ENCODE peak calls at places on chromosomes 7 and 10, in eight cellular contexts. P is AG04449, K is fibroblast of pulmonary artery, L is cardiac fibroblast, I is uterus, T is prostate gland, E is upper lobe of right lung, Z is PC-3. V is an unnamed sample.

GRCh38 chr7:13017325-13017853 is 330.0 kb downstream of the ARL4A start:
- DNase-seq in P (peak), K (peak), L (peak), I (no peak), T (no peak), E (no peak), Z (peak), V (no peak)

GRCh38 chr7:45162943-45163691 is 5.5 kb downstream of the RAMP3 start:
- DNase-seq in P (no peak), K (no peak), L (no peak), I (no peak), T (no peak), E (no peak), Z (no peak), V (no peak)

GRCh38 chr7:8435597-8436243 is 2.3 kb downstream of the NXPH1 start:
- DNase-seq in P (no peak), K (no peak), L (no peak), I (no peak), T (no peak), E (no peak), Z (no peak), V (no peak)

GRCh38 chr10:23316406-23316805 is 28.2 kb downstream of the C10orf67 start:
- DNase-seq in P (no peak), K (no peak), L (no peak), I (no peak), T (no peak), E (no peak), Z (no peak), V (no peak)

GRCh38 chr7:51126813-51127617 is 189.6 kb downstream of the COBL start:
- DNase-seq in P (no peak), K (no peak), L (no peak), I (no peak), T (no peak), E (no peak), Z (no peak), V (no peak)

GRCh38 chr10:6738464-6738824 is 158.4 kb upstream of the PRKCQ start:
- DNase-seq in P (no peak), K (no peak), L (no peak), I (no peak), T (no peak), E (no peak), Z (no peak), V (no peak)

GRCh38 chr10:51014680-51015425 is 59.4 kb upstream of the PRKG1 start:
- DNase-seq in P (no peak), K (peak), L (peak), I (no peak), T (no peak), E (no peak), Z (no peak), V (no peak)

GRCh38 chr7:153030976-153031375 is 271.4 kb downstream of the ACTR3B start:
- DNase-seq in P (no peak), K (no peak), L (no peak), I (no peak), T (no peak), E (no peak), Z (no peak), V (no peak)

GRCh38 chr7:143493755-143494154 is 16.1 kb downstream of the TAS2R41 start:
- DNase-seq in P (no peak), K (no peak), L (no peak), I (no peak), T (no peak), E (no peak), Z (no peak), V (no peak)

GRCh38 chr7:155848691-155849690 is 36.7 kb upstream of the SHH start:
- DNase-seq in P (no peak), K (no peak), L (no peak), I (no peak), T (no peak), E (no peak), Z (no peak), V (no peak)

GRCh38 chr7:139987691-139988516 is 74.8 kb downstream of the PARP12 start:
- DNase-seq in P (no peak), K (no peak), L (no peak), I (no peak), T (no peak), E (no peak), Z (no peak), V (no peak)
- TF ChIP-seq CTCF in P (no peak), K (no peak), L (no peak), I (no peak), T (no peak), E (no peak), Z (peak), V (no peak)

GRCh38 chr10:32005050-32005449 is 51.2 kb downstream of the KIF5B start:
- DNase-seq in P (no peak), K (peak), L (peak), I (no peak), T (peak), E (no peak), Z (peak), V (no peak)
- TF ChIP-seq CTCF in P (peak), K (peak), L (peak), I (peak), T (peak), E (peak), Z (peak), V (peak)

GRCh38 chr10:78844956-78845355 is 223.8 kb upstream of the ZMIZ1 start:
- DNase-seq in P (no peak), K (no peak), L (no peak), I (no peak), T (no peak), E (no peak), Z (peak), V (no peak)
- TF ChIP-seq CTCF in P (no peak), K (no peak), L (no peak), I (no peak), T (no peak), E (no peak), Z (peak), V (no peak)

GRCh38 chr7:98051118-98051744 is 55.4 kb upstream of the LMTK2 start:
- DNase-seq in P (no peak), K (no peak), L (no peak), I (no peak), T (no peak), E (no peak), Z (no peak), V (no peak)
- TF ChIP-seq CTCF in P (no peak), K (no peak), L (no peak), I (no peak), T (no peak), E (no peak), Z (no peak), V (no peak)

DNA sequence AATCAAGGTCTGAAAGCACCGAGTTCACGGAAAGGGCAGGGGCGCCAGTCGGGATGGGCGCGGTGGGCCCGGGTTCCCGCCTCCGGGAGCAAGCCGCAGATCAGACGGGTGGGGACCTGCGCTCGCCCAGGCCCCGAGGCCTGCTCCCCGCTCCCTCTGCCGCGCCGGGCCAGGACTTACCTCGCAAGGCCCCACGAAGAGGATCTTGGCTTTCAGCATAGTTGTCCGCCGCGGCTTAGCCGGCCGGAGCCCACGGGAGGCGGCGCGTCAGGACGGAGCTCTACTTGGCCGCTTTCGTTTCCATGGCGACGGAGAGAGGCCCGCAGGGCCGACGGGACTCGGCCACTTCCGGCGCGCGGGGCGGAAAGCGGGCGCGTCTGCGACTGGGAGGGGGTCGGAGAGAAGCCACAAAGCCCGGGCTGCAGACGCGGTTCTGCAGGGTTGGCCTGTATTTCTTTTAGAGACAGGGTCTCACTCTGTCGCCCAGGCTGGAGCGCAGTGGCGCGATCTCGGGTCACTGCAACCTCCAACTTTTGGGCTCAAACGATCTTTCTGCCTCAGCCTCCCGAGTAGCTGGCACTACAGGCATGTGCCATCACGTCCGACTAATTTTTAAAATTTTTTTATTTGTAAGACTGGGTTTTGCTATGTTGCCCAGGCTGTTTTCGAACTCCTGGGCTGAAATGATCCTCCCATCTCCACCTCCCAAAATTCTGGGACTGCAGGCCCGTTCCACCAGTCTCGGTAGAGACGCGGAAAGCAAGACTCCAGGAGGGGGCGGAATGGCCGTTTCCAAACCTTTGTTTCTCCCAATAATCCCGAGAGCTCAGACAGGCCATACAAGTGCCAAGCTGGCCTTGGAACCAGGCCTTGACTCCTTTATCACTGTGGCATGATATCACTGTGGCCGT is at the start of gene IFT22:
- DNase-seq in P (peak), K (peak), L (peak), I (peak), T (peak), E (peak), Z (peak), V (peak)
- TF ChIP-seq CTCF in P (peak), K (peak), L (peak), I (peak), T (peak), E (peak), Z (no peak), V (peak)

DNA sequence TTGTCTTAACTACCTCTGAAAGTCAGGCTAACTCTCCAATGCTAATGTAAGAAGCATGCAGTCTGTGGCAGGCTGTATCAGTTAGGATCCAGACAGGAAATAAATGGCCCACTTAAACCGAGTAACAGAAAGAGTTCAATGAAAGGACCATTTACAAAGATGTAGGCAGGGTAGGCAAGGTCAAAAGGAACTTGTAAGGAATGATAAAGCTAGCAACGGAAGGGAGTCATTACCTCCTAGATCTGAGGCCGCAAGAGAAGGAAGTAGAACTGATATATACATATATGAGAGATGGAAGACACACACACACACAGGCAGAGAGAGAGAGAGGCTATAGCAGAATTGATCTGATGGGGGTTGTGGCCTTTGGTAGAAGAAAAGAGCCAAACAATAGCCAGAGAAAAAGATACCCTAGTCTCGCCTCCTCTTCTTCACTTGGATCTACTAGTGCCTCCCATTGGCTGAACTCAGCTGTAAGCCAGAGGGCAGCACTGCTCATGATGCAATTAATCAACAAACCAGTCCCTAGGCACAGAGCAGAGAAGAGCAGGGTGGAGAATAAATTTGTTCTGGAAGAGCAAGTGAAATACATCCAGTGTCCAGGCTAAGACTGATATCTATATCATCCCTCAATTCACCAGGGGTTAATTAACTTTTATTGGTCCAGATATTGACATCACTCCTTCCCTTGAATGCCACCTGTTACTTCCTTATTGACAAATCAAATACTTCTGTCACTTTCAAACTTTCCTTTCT is 91.2 kb downstream of the LSMEM1 start:
- DNase-seq in P (no peak), K (no peak), L (no peak), I (no peak), T (no peak), E (no peak), Z (peak), V (no peak)
- TF ChIP-seq CTCF in P (no peak), K (peak), L (no peak), I (no peak), T (no peak), E (no peak), Z (no peak), V (peak)

GRCh38 chr7:157699357-157700013 is 362.7 kb downstream of the DNAJB6 start:
- DNase-seq in P (no peak), K (no peak), L (no peak), I (peak), T (no peak), E (peak), Z (no peak), V (no peak)
- TF ChIP-seq CTCF in P (no peak), K (no peak), L (no peak), I (no peak), T (no peak), E (no peak), Z (no peak), V (no peak)

GRCh38 chr10:117318909-117319308 is 56.3 kb downstream of the PDZD8 start:
- DNase-seq in P (no peak), K (peak), L (peak), I (no peak), T (no peak), E (no peak), Z (peak), V (no peak)
- TF ChIP-seq CTCF in P (peak), K (peak), L (peak), I (no peak), T (no peak), E (peak), Z (peak), V (peak)

V was measured in D721Med.